ENCODE peak calls at places on chromosomes 16 and 17, in four cellular contexts. L, F, Y and Q are unnamed samples.

GRCh38 chr17:41446806-41447205 is 6.0 kb upstream of the KRT38 start:
- DNase-seq in F (no peak), L (no peak), Y (no peak), Q (no peak)

GRCh38 chr17:67532326-67532871 is 155.3 kb downstream of the PITPNC1 start:
- DNase-seq in L (no peak), F (no peak), Y (no peak), Q (no peak)

GRCh38 chr17:2084766-2085647 is 30.1 kb downstream of the HIC1 start:
- DNase-seq in Y (no peak), L (no peak), F (no peak), Q (no peak)

GRCh38 chr17:39100530-39100929 is 50.9 kb downstream of the PLXDC1 start:
- DNase-seq in F (no peak), Y (no peak), L (no peak), Q (no peak)

GRCh38 chr16:2775317-2775716 is 1.8 kb downstream of the ELOB start:
- DNase-seq in F (no peak), L (no peak), Y (no peak), Q (peak; percentile 26)

GRCh38 chr17:63772801-63773271 is 561 bp downstream of the CCDC47 start:
- DNase-seq in Y (no peak), L (peak; percentile 22), F (no peak), Q (no peak)

GRCh38 chr17:45090711-45091110 is 29.6 kb downstream of the NMT1 start:
- DNase-seq in F (no peak), L (no peak), Y (no peak), Q (no peak)

GRCh38 chr17:59830007-59830630 is 62.6 kb downstream of the TUBD1 start:
- DNase-seq in Y (no peak), L (no peak), F (no peak), Q (peak; percentile 77)

GRCh38 chr16:14071576-14072271 is 605 bp downstream of the MRTFB start:
- DNase-seq in Y (no peak), F (no peak), L (peak; percentile 50), Q (peak; percentile 84)

GRCh38 chr16:79972053-79972704 is 371.6 kb upstream of the MAF start:
- DNase-seq in Y (no peak), L (no peak), F (no peak), Q (no peak)

GRCh38 chr16:26453215-26453614 is 613.5 kb upstream of the C16orf82 start:
- DNase-seq in F (no peak), Y (no peak), L (no peak), Q (no peak)

GRCh38 chr17:78694805-78695531 is 87.1 kb downstream of the CYTH1 start:
- DNase-seq in Y (no peak), F (no peak), L (no peak), Q (no peak)

GRCh38 chr17:44112284-44113280 is 10.9 kb downstream of the HDAC5 start:
- DNase-seq in L (no peak), F (no peak), Y (no peak), Q (peak; percentile 82)

GRCh38 chr17:64641499-64641898 is 20.6 kb downstream of the SMURF2 start:
- DNase-seq in Y (no peak), L (no peak), F (no peak), Q (no peak)

GRCh38 chr16:84534815-84535214 is 30.4 kb upstream of the MEAK7 start:
- DNase-seq in L (no peak), F (no peak), Y (no peak), Q (no peak)

GRCh38 chr17:81961087-81961514 is at the start of gene NOTUM:
- DNase-seq in L (peak; percentile 88), Y (no peak), F (no peak), Q (no peak)

GRCh38 chr16:54501797-54502196 is 215.2 kb upstream of the IRX3 start:
- DNase-seq in F (no peak), Y (no peak), L (no peak), Q (no peak)

GRCh38 chr17:69539781-69540319 is 125.4 kb downstream of the MAP2K6 start:
- DNase-seq in Y (no peak), L (no peak), F (no peak), Q (no peak)

GRCh38 chr17:41212524-41213169 is 13.8 kb upstream of the KRTAP9-2 start:
- DNase-seq in L (no peak), F (no peak), Y (no peak), Q (no peak)

GRCh38 chr16:18852647-18853046 is 51.3 kb upstream of the ARL6IP1 start:
- DNase-seq in L (no peak), Y (no peak), F (no peak), Q (no peak)

GRCh38 chr17:62732125-62732524 is 76.0 kb downstream of the MARCHF10 start:
- DNase-seq in L (no peak), F (no peak), Y (no peak), Q (no peak)

GRCh38 chr17:44044092-44044491 is 22.4 kb downstream of the LSM12 start:
- DNase-seq in F (no peak), Y (no peak), L (no peak), Q (no peak)

GRCh38 chr16:26710475-26710874 is 356.3 kb upstream of the C16orf82 start:
- DNase-seq in L (no peak), F (no peak), Y (no peak), Q (no peak)

GRCh38 chr16:30926937-30927788 is 3.8 kb downstream of the FBXL19 start:
- DNase-seq in F (no peak), Y (no peak), L (no peak), Q (no peak)

GRCh38 chr16:30924797-30925645 is 1.6 kb downstream of the FBXL19 start:
- DNase-seq in L (peak; percentile 37), F (no peak), Y (no peak), Q (no peak)

GRCh38 chr16:30926333-30926811 is 3.0 kb downstream of the FBXL19 start:
- DNase-seq in F (no peak), Y (no peak), L (no peak), Q (no peak)

GRCh38 chr16:30924086-30924714 is 828 bp downstream of the FBXL19 start:
- DNase-seq in L (peak; percentile 62), F (no peak), Y (no peak), Q (no peak)

DNA sequence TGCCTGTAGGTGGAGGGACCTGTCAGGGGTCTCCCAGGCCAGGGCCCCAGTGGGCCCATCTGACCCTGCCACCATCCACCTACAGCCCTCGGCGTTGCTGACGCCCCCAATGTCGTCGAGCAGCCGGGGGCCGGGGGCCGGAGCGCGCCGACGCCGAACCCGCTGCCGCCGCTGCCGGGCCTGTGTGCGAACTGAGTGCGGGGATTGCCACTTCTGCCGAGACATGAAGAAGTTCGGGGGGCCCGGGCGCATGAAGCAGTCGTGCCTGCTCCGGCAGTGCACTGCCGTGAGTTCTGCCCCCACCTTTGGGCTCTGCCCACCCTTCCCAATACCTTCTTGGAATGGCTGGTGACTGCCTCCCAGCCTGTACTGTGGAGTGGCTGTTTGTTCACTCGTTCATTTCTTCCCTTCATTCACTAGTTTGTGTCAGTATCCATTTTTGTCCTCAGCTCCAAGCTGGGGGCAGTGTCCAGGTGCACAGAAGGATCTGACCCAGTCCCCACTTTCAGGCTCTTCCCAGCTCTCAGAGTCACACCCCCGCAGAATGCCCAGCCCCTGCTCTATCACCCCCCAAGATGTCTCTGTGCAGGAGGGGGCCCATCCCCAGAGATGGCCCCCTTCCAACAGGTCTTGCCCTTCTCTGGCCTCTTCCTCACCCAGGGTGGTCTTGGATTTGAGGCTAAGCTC is 2.4 kb downstream of the FBXL19 start:
- DNase-seq in L (no peak), F (no peak), Y (no peak), Q (no peak)
- H3K4me3 ChIP-seq in L (peak overlapping the region; percentile 77), F (no peak overlapping the region), Y (no peak overlapping the region), Q (no peak overlapping the region)

GRCh38 chr16:52547834-52548215 is 882 bp upstream of the TOX3 start:
- DNase-seq in F (no peak), Y (no peak), L (no peak), Q (no peak)
- H3K4me3 ChIP-seq in F (no peak overlapping the region), Y (no peak overlapping the region), L (peak overlapping the region; percentile 86), Q (no peak overlapping the region)

GRCh38 chr16:566475-567361 is at the start of gene NHLRC4:
- DNase-seq in F (peak; percentile 59), Y (peak; percentile 78), L (peak; percentile 48), Q (no peak)
- H3K4me3 ChIP-seq in F (no peak within 1 kb of the TSS), Y (peak within 1 kb of the TSS; percentile 37), L (no peak within 1 kb of the TSS), Q (no peak within 1 kb of the TSS)

DNA sequence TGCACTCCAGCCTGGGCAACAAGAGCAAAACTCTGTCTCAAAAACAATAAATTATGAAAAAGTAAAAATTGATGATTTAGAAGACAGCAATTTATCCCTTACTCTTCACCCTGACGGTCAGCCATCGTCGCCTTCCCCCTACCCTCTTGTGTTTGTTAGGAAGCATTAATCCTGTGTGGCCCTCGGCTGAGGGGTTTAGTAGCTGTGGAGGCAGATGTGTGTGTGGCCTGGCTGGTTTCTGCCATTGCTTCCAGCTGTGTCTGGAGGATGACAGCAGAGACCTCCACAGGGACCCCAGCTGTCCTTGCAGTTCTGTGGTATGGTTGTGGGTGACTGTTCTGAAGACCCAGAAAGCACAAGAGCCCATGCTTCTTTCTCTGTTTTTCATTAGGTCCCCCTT is 25.9 kb downstream of the DBNDD1 start:
- DNase-seq in Y (no peak), F (no peak), L (no peak), Q (no peak)
- H3K4me3 ChIP-seq in Y (no peak overlapping the region), F (no peak overlapping the region), L (no peak overlapping the region), Q (no peak overlapping the region)

DNA sequence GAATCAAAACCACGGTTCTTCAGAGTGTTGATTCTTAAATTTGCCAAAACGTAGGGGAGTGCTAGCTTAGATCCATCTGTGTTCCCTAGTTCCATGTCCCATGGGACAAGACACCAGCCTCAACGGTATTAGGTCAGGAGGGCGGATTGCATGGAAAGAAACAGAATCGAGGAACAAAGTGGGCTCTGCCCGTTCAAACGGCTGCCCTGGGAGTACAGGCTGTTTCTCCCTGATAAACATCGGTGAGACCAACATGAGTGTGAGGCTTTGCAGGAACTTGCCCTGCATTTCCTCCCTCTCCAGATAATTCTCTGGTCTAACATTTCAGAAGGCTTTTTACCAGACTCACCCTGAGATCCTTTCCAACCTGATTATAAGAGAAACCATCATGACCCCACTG is 82.2 kb downstream of the MRM3 start:
- DNase-seq in F (no peak), Y (no peak), L (no peak), Q (no peak)
- H3K4me3 ChIP-seq in F (no peak overlapping the region), Y (no peak overlapping the region), L (no peak overlapping the region), Q (no peak overlapping the region)